ENCODE peak calls at places on chromosomes 5 and 9, in four cellular contexts. C, O, T and R are unnamed samples.

GRCh38 chr5:68249520-68249919 is 34.0 kb downstream of the PIK3R1 start:
- DNase-seq in C (no peak), O (no peak), T (no peak), R (no peak)

GRCh38 chr5:150053231-150053626 is 33.1 kb downstream of the CSF1R start:
- DNase-seq in C (no peak), O (peak), T (no peak), R (peak)

GRCh38 chr9:83622814-83623633 is at the start of gene IDNK:
- DNase-seq in C (peak), O (peak), T (peak), R (no peak)

GRCh38 chr9:77735515-77735914 is 87.4 kb upstream of the GNA14 start:
- DNase-seq in C (no peak), O (peak), T (no peak), R (peak)

GRCh38 chr5:23024470-23024869 is 171.3 kb upstream of the CDH12 start:
- DNase-seq in C (no peak), O (no peak), T (no peak), R (no peak)

GRCh38 chr5:55222061-55222818 is 4.9 kb downstream of the MCIDAS start:
- DNase-seq in C (no peak), O (peak), T (no peak), R (no peak)

GRCh38 chr9:100324594-100325200 is 28.0 kb downstream of the TEX10 start:
- DNase-seq in C (peak), O (peak), T (no peak), R (peak)

GRCh38 chr5:17163185-17163584 is 54.2 kb upstream of the BASP1 start:
- DNase-seq in C (no peak), O (no peak), T (no peak), R (no peak)

GRCh38 chr9:68522126-68522525 is 18.6 kb downstream of the TMEM252 start:
- DNase-seq in C (no peak), O (no peak), T (no peak), R (no peak)

GRCh38 chr9:2704504-2704903 is 12.8 kb upstream of the KCNV2 start:
- DNase-seq in C (no peak), O (no peak), T (no peak), R (no peak)

GRCh38 chr5:178104492-178104891 is 8.8 kb upstream of the N4BP3 start:
- DNase-seq in C (no peak), O (no peak), T (no peak), R (no peak)

GRCh38 chr5:122972877-122973276 is 63.6 kb downstream of the PPIC start:
- DNase-seq in C (no peak), O (peak), T (no peak), R (peak)

GRCh38 chr9:15253197-15253596 is 53.8 kb downstream of the TTC39B start:
- DNase-seq in C (no peak), O (peak), T (no peak), R (no peak)

GRCh38 chr9:97980918-97981827 is 2.0 kb upstream of the ANP32B start:
- DNase-seq in C (no peak), O (peak), T (peak), R (no peak)

GRCh38 chr5:126108505-126108904 is 314.7 kb upstream of the GRAMD2B start:
- DNase-seq in C (no peak), O (no peak), T (no peak), R (no peak)

GRCh38 chr9:96158909-96159575 is 142.9 kb downstream of the HSD17B3 start:
- DNase-seq in C (no peak), O (peak), T (no peak), R (no peak)

GRCh38 chr5:4215143-4215542 is 619.5 kb downstream of the IRX1 start:
- DNase-seq in C (no peak), O (no peak), T (no peak), R (no peak)
- H3K4me3 ChIP-seq in C (no peak), O (no peak), T (no peak), R (no peak)

DNA sequence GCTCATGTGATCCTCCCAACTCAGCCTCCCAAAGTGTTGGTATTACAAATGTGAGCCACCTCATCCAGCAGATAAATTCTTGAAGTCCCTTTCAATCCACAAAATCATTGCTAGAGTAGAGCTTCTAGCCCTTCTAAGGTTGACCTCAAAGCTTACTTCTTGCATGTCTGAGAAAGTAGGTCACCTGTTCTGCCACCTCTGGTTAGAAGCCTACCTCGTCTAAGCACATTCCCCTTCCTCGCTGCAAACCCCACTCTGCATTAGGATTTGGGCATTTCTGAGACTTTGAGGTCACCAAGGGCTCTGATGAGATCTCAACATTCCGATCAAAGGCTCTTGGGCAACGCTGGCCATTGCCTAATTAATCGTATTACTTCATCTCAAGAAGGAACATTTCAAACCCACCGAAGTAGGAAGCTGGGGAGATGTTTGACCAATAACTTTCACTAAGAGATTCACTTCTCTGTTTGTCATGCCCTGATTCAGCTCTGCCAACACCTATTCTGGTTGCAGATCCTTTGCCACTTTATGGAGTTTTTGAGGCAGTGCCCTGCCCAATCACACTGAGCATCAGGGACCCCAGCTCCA is 8.6 kb downstream of the ADAM19 start:
- DNase-seq in C (no peak), O (no peak), T (no peak), R (no peak)
- H3K4me3 ChIP-seq in C (no peak), O (no peak), T (no peak), R (no peak)

DNA sequence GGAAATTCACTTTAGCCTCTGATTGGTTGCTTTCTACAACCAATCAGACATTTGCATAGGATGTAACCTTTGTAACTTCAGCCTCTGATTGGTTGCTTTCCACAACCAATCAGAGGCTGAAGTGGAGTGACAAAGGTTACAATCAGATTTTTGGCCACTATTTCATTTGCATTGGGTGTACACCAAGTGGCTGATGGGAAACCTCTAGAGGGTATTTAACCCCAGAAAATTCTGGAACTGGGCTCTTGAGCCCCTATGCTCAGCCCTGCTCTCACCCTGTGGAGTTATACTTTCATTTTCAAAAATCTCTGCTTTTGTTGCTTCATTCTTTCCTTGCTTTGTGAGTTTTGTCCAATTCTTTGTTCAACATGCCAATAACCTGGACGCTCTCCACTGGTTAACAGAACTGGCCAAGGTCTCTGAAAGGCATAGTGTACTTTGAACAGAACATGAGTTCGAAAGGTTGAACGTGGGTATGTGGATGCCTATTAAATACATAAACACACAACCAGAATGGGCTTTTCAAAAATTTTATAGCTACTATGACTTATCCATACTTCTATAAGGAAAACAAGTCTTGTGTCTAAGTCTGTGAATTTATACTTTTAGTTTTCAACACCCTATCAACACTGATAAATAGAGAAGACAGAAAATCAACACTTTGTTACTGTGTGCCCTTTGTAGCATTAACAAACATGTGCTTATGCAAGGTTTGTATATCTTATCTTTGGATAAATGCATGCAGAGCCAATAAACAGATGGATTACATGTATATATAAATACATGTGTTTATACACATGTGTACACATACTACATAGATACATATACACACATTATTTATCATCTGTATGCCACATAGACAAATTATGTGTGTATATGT is 568.1 kb downstream of the CTNND2 start:
- DNase-seq in C (no peak), O (no peak), T (no peak), R (no peak)
- H3K4me3 ChIP-seq in C (no peak), O (no peak), T (no peak), R (no peak)

DNA sequence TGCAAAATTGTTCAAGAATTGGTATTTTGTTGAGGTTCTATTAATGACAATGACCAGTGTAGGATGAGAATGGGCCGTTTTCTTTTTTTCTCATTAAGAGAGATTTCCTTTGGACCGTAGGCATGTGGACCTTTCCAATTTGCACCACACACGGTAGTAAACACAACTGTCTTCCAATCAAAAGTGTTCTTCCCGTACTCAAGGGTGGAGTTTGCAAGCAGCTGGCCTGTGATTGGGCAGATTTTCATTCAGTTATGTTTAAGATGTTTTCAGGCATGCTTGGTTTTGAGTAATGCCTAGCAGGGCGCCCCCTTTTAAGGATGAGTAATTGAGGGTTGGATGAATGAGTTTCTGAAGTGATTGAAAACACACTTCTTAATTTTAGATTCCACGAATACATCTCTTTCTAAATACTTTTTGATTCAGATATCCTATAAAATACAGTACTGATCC is 2.5 kb downstream of the KDM3B start:
- DNase-seq in C (peak), O (peak), T (no peak), R (peak)
- H3K4me3 ChIP-seq in C (peak), O (peak), T (no peak), R (no peak)